ENCODE peak calls at places on chromosomes 11 and 22, in eight cellular contexts. L is AG04450; O is fibroblast of lung; W is caudate nucleus; S is H9; Z is effector memory CD4-positive, alpha-beta T cell; U is HCT116; T is CD4-positive, alpha-beta memory T cell. D is an unnamed sample.

GRCh38 chr11:36601145-36601544 is 3.1 kb upstream of the RAG2 start:
- DNase-seq in L (no peak), O (no peak), W (no peak), S (no peak), Z (no peak), U (no peak), T (no peak), D (no peak)

GRCh38 chr22:20430101-20430640 is 7.5 kb downstream of the SCARF2 start:
- DNase-seq in L (no peak), O (no peak), W (no peak), S (peak; percentile 29), Z (no peak), U (no peak), T (no peak), D (no peak)

GRCh38 chr22:22591348-22592299 is 32.6 kb upstream of the PRAME start:
- DNase-seq in L (no peak), O (no peak), W (no peak), S (no peak), Z (no peak), U (no peak), T (no peak), D (no peak)

GRCh38 chr11:14642873-14643696 is 519 bp upstream of the PDE3B start:
- DNase-seq in L (no peak), O (no peak), W (no peak), S (no peak), Z (no peak), U (no peak), T (no peak), D (no peak)

GRCh38 chr11:86800076-86800955 is at the start of gene PRSS23:
- DNase-seq in L (no peak), O (peak; percentile 55), W (peak; percentile 14), S (peak; percentile 64), Z (no peak), U (no peak), T (no peak), D (peak; percentile 83)

GRCh38 chr22:41092847-41093371 is 517 bp downstream of the EP300 start:
- DNase-seq in L (no peak), O (peak; percentile 43), W (peak; percentile 66), S (no peak), Z (no peak), U (no peak), T (no peak), D (peak; percentile 43)

GRCh38 chr22:30038219-30038618 is 42.0 kb upstream of the HORMAD2 start:
- DNase-seq in L (no peak), O (peak; percentile 76), W (no peak), S (no peak), Z (no peak), U (no peak), T (no peak), D (peak; percentile 50)

GRCh38 chr11:130937051-130937450 is 20.8 kb upstream of the SNX19 start:
- DNase-seq in L (no peak), O (no peak), W (no peak), S (no peak), Z (no peak), U (no peak), T (no peak), D (no peak)

GRCh38 chr11:63536669-63537292 is at the start of gene PLAAT4:
- DNase-seq in L (no peak), O (peak; percentile 73), W (peak; percentile 69), S (no peak), Z (no peak), U (no peak), T (peak; percentile 54), D (peak; percentile 50)

GRCh38 chr22:47337161-47337621 is 574.7 kb downstream of the TBC1D22A start:
- DNase-seq in L (peak; percentile 42), O (peak; percentile 92), W (no peak), S (no peak), Z (no peak), U (peak; percentile 76), T (no peak), D (no peak)

GRCh38 chr11:22458141-22458540 is 120.0 kb downstream of the SLC17A6 start:
- DNase-seq in L (no peak), O (no peak), W (no peak), S (no peak), Z (no peak), U (no peak), T (no peak), D (no peak)

GRCh38 chr22:50118557-50119168 is 28.9 kb downstream of the MOV10L1 start:
- DNase-seq in L (peak; percentile 90), O (peak; percentile 95), W (no peak), S (no peak), Z (no peak), U (no peak), T (no peak), D (no peak)

GRCh38 chr11:127383026-127383425 is 382.5 kb upstream of the KIRREL3 start:
- DNase-seq in L (no peak), O (no peak), W (no peak), S (no peak), Z (no peak), U (no peak), T (no peak), D (no peak)

GRCh38 chr11:75873417-75874148 is 58.6 kb downstream of the UVRAG start:
- DNase-seq in L (no peak), O (no peak), W (peak; percentile 46), S (no peak), Z (no peak), U (no peak), T (no peak), D (no peak)

GRCh38 chr11:61746654-61747388 is 5.6 kb upstream of the MYRF start:
- DNase-seq in L (no peak), O (no peak), W (no peak), S (no peak), Z (no peak), U (no peak), T (no peak), D (no peak)

GRCh38 chr11:29458252-29458651 is 558.6 kb downstream of the KCNA4 start:
- DNase-seq in L (no peak), O (no peak), W (no peak), S (no peak), Z (no peak), U (no peak), T (no peak), D (no peak)

GRCh38 chr11:111951565-111951964 is 14.4 kb downstream of the DIXDC1 start:
- DNase-seq in L (no peak), O (no peak), W (no peak), S (no peak), Z (no peak), U (no peak), T (no peak), D (no peak)

GRCh38 chr11:2777871-2778629 is 78.3 kb upstream of the KCNQ1OT1 start:
- DNase-seq in L (no peak), O (no peak), W (no peak), S (peak; percentile 31), Z (no peak), U (no peak), T (no peak), D (peak; percentile 24)
- H3K27ac ChIP-seq in L (peak overlapping the region; percentile 21), O (peak overlapping the region; percentile 34), W (peak overlapping the region; percentile 91), S (no peak overlapping the region), Z (no peak overlapping the region), U (no peak overlapping the region), T (no peak overlapping the region), D (peak overlapping the region; percentile 87)

GRCh38 chr11:126060651-126061220 is 1.9 kb downstream of the CDON start:
- DNase-seq in L (no peak), O (no peak), W (no peak), S (no peak), Z (no peak), U (no peak), T (no peak), D (no peak)

GRCh38 chr11:126058090-126058489 is 4.6 kb downstream of the CDON start:
- DNase-seq in L (no peak), O (no peak), W (no peak), S (no peak), Z (no peak), U (no peak), T (no peak), D (no peak)

GRCh38 chr11:126062679-126063509 is at the start of gene CDON:
- DNase-seq in L (peak; percentile 61), O (peak; percentile 93), W (peak; percentile 84), S (peak; percentile 93), Z (peak; percentile 85), U (peak; percentile 87), T (peak; percentile 93), D (peak; percentile 97)

GRCh38 chr11:126061707-126062678 is 673 bp downstream of the CDON start:
- DNase-seq in L (no peak), O (peak; percentile 32), W (peak; percentile 42), S (peak; percentile 62), Z (no peak), U (peak; percentile 23), T (no peak), D (peak; percentile 44)

GRCh38 chr11:126059238-126059761 is 3.4 kb downstream of the CDON start:
- DNase-seq in L (no peak), O (no peak), W (no peak), S (no peak), Z (no peak), U (no peak), T (no peak), D (no peak)
- H3K27ac ChIP-seq in L (no peak overlapping the region), O (no peak overlapping the region), W (no peak overlapping the region), S (no peak overlapping the region), Z (no peak overlapping the region), U (no peak overlapping the region), T (no peak overlapping the region), D (no peak overlapping the region)

GRCh38 chr11:20042717-20043392 is 117.4 kb downstream of the DBX1 start:
- DNase-seq in L (no peak), O (no peak), W (no peak), S (no peak), Z (no peak), U (no peak), T (no peak), D (no peak)

GRCh38 chr11:20045098-20045688 is 115.1 kb downstream of the DBX1 start:
- DNase-seq in L (no peak), O (no peak), W (no peak), S (no peak), Z (no peak), U (no peak), T (no peak), D (peak; percentile 91)

GRCh38 chr11:20043992-20044391 is 116.3 kb downstream of the DBX1 start:
- DNase-seq in L (no peak), O (no peak), W (no peak), S (no peak), Z (no peak), U (no peak), T (no peak), D (no peak)

GRCh38 chr11:20041499-20041898 is 118.8 kb downstream of the DBX1 start:
- DNase-seq in L (no peak), O (no peak), W (no peak), S (no peak), Z (no peak), U (no peak), T (no peak), D (no peak)

GRCh38 chr11:20042025-20042639 is 118.1 kb downstream of the DBX1 start:
- DNase-seq in L (no peak), O (no peak), W (no peak), S (no peak), Z (no peak), U (no peak), T (no peak), D (no peak)
- H3K27ac ChIP-seq in L (no peak overlapping the region), O (no peak overlapping the region), W (no peak overlapping the region), S (no peak overlapping the region), Z (no peak overlapping the region), U (no peak overlapping the region), T (no peak overlapping the region), D (peak overlapping the region; percentile 6)

GRCh38 chr11:47847537-47847891 is 636 bp downstream of the NUP160 start:
- DNase-seq in L (no peak), O (no peak), W (no peak), S (no peak), Z (no peak), U (no peak), T (no peak), D (no peak)
- H3K27ac ChIP-seq in L (peak overlapping the region; percentile 61), O (peak overlapping the region; percentile 92), W (peak overlapping the region; percentile 93), S (peak overlapping the region; percentile 57), Z (peak overlapping the region; percentile 90), U (peak overlapping the region; percentile 59), T (peak overlapping the region; percentile 97), D (peak overlapping the region; percentile 92)